ENCODE peak calls at places on chromosomes 7 and 10, in four cellular contexts. W is right lobe of liver, V is HAP-1, D is psoas muscle. O is an unnamed sample. For H3K27me3, the result is how much of the 10 kb centered on the place peaks cover.

GRCh38 chr10:76242956-76243355 is 811.5 kb downstream of the LRMDA start:
- DNase-seq in D (no peak), V (no peak), W (no peak), O (no peak)

GRCh38 chr10:71230656-71231025 is 18.3 kb downstream of the UNC5B start:
- DNase-seq in W (no peak), V (no peak), D (no peak), O (no peak)

GRCh38 chr10:33279276-33279675 is 55.2 kb downstream of the NRP1 start:
- DNase-seq in D (no peak), V (no peak), W (no peak), O (no peak)

GRCh38 chr10:11014671-11015141 is 3.0 kb upstream of the CELF2 start:
- DNase-seq in D (peak), V (no peak), W (no peak), O (no peak)

GRCh38 chr10:106836923-106837322 is 327.6 kb downstream of the SORCS1 start:
- DNase-seq in V (no peak), W (no peak), D (no peak), O (no peak)

GRCh38 chr7:23687011-23687410 is 7.0 kb downstream of the FAM221A start:
- DNase-seq in W (peak), V (no peak), D (no peak), O (no peak)

GRCh38 chr7:4201566-4201965 is 480.5 kb upstream of the FOXK1 start:
- DNase-seq in D (peak), V (no peak), W (no peak), O (no peak)

GRCh38 chr10:31708513-31708912 is 220.1 kb downstream of the ARHGAP12 start:
- DNase-seq in W (no peak), V (no peak), D (peak), O (no peak)

GRCh38 chr7:40887099-40887498 is 752.3 kb downstream of the SUGCT start:
- DNase-seq in D (no peak), V (no peak), W (no peak), O (no peak)

GRCh38 chr7:43353902-43354301 is 229.0 kb upstream of the STK17A start:
- DNase-seq in V (peak), D (no peak), W (no peak), O (no peak)

GRCh38 chr7:88401009-88401623 is 94.4 kb upstream of the STEAP4 start:
- DNase-seq in W (no peak), D (no peak), V (peak), O (no peak)

GRCh38 chr7:108535744-108536143 is 9.8 kb upstream of the PNPLA8 start:
- DNase-seq in D (no peak), V (no peak), W (no peak), O (no peak)

GRCh38 chr7:69674701-69675182 is 76.5 kb downstream of the AUTS2 start:
- DNase-seq in W (no peak), D (no peak), V (no peak), O (no peak)

GRCh38 chr7:5448378-5449042 is 24.9 kb upstream of the TNRC18 start:
- DNase-seq in W (no peak), D (no peak), V (no peak), O (peak)

GRCh38 chr7:5441840-5442513 is 18.3 kb upstream of the TNRC18 start:
- DNase-seq in W (no peak), V (no peak), D (no peak), O (no peak)

GRCh38 chr7:22156205-22156604 is 200.7 kb downstream of the RAPGEF5 start:
- DNase-seq in V (no peak), W (no peak), D (no peak), O (no peak)

GRCh38 chr7:24827027-24827426 is 69.8 kb upstream of the GSDME start:
- DNase-seq in W (no peak), V (no peak), D (no peak), O (no peak)

GRCh38 chr10:46237815-46238510 is 48.8 kb upstream of the ANTXRL start:
- DNase-seq in D (no peak), V (no peak), W (peak), O (no peak)

GRCh38 chr7:99141756-99142726 is 1.9 kb downstream of the SMURF1 start:
- DNase-seq in V (peak), W (peak), D (peak), O (peak)

GRCh38 chr7:4282434-4283223 is 399.5 kb upstream of the FOXK1 start:
- DNase-seq in D (no peak), V (no peak), W (peak), O (no peak)

GRCh38 chr10:29839826-29840515 is 205.2 kb upstream of the SVIL start:
- DNase-seq in V (no peak), W (peak), D (no peak), O (no peak)

GRCh38 chr7:72818663-72819366 is 9.2 kb downstream of the TYW1B start:
- DNase-seq in D (no peak), W (no peak), V (no peak), O (no peak)

GRCh38 chr10:7707858-7708622 is 4.9 kb downstream of the ITIH2 start:
- DNase-seq in W (no peak), V (no peak), D (no peak), O (no peak)

GRCh38 chr10:131730771-131731497 is 169.9 kb upstream of the PPP2R2D start:
- DNase-seq in W (no peak), V (no peak), D (peak), O (no peak)

GRCh38 chr7:155597753-155598140 is 46.7 kb upstream of the RBM33 start:
- DNase-seq in D (no peak), V (no peak), W (no peak), O (no peak)

GRCh38 chr7:47726047-47726726 is 144.3 kb upstream of the TNS3 start:
- DNase-seq in W (no peak), D (no peak), V (no peak), O (no peak)

GRCh38 chr7:149815121-149815520 is 23.1 kb upstream of the ZNF862 start:
- DNase-seq in D (no peak), W (no peak), V (no peak), O (no peak)

GRCh38 chr7:149816267-149816751 is 21.9 kb upstream of the ZNF862 start:
- DNase-seq in W (no peak), D (peak), V (no peak), O (no peak)

GRCh38 chr7:149813254-149814035 is 24.7 kb upstream of the ZNF862 start:
- DNase-seq in D (no peak), W (no peak), V (no peak), O (no peak)

GRCh38 chr7:149815661-149816266 is 22.4 kb upstream of the ZNF862 start:
- DNase-seq in D (peak), V (no peak), W (peak), O (no peak)

GRCh38 chr7:149814494-149814893 is 23.7 kb upstream of the ZNF862 start:
- DNase-seq in D (no peak), W (no peak), V (no peak), O (no peak)
- H3K27me3 ChIP-seq in D (under half), W (under half), V (under half), O (under half)

DNA sequence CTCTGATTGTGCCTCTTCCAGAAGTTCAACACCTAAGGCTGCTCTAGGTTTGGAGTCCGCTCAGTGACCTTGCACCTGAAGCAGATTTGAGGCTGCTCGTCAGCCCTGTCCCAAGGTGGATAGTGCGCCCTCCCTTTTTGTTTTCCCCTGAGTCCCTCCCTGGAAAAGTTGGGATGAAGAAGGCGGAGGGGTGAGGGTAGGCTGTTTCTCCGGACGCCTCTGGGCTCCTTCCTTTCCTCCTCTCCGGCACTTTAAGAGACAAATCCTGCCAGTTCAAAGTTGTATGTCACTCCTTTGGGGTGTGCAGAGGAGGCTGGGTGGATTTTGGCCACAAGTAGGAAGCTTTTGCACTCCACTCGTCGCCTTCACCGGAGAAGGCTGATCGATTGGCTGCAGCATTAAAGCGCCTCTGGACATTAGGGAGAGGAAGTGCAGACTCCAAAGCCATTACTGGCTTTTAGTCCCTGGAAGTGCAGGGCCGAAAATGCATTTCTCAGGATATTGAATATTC is 81.9 kb upstream of the PRKG1 start:
- DNase-seq in V (no peak), D (no peak), W (no peak), O (peak)
- H3K27me3 ChIP-seq in V (half or more), D (under half), W (under half), O (under half)

DNA sequence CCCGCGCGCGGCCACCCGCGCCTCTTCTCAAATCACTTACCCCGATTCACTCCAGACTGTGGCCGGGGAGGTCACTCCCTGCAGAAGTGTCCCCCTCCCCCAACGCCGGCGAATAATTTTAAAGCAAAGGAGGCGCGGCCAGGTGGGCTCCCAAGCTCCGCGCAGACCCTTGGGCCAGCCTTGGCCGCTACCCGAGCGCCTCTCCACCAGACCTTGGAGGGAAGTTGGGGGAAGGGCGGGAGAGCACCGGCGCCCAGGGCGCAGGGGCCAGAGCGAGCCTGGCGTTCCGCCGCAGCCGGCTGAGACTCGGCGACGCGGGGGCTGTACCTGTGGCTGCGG is 270 bp downstream of the MKX start:
- DNase-seq in W (no peak), D (peak), V (no peak), O (no peak)
- H3K27me3 ChIP-seq in W (under half), D (under half), V (under half), O (half or more)

GRCh38 chr10:100806356-100806645 is 60.9 kb downstream of the PAX2 start:
- DNase-seq in D (no peak), V (no peak), W (no peak), O (no peak)
- H3K27me3 ChIP-seq in D (under half), V (under half), W (under half), O (under half)

O was measured in cardiac muscle cell.